ENCODE peak calls at places on chromosome 15, in six cellular contexts. V is A549, B is IMR-90, F is testis, W is HCT116, H is transverse colon. T is an unnamed sample.

GRCh38 chr15:67196672-67197363 is 57.6 kb downstream of the AAGAB start:
- DNase-seq in B (peak; percentile 93), H (no peak), F (no peak), V (peak; percentile 64), W (no peak), T (no peak)

GRCh38 chr15:77720617-77721016 is 87.9 kb upstream of the LINGO1 start:
- DNase-seq in B (no peak), F (no peak), V (no peak), H (no peak), W (no peak), T (no peak)

GRCh38 chr15:41633609-41634008 is 26.6 kb upstream of the MGA start:
- DNase-seq in V (no peak), H (no peak), F (no peak), B (no peak), W (no peak), T (no peak)

GRCh38 chr15:34318277-34319079 is 19.1 kb downstream of the SLC12A6 start:
- DNase-seq in H (peak; percentile 80), V (peak; percentile 73), B (peak; percentile 68), W (peak; percentile 50), F (peak; percentile 72), T (no peak)

GRCh38 chr15:101490922-101491738 is 1.6 kb upstream of the PCSK6 start:
- DNase-seq in W (no peak), F (no peak), V (no peak), B (no peak), H (no peak), T (no peak)

GRCh38 chr15:42286445-42287029 is 13.3 kb upstream of the TMEM87A start:
- DNase-seq in B (peak; percentile 60), H (no peak), W (no peak), F (no peak), V (no peak), T (no peak)

GRCh38 chr15:73873889-73874511 is 636 bp downstream of the TBC1D21 start:
- DNase-seq in F (peak; percentile 64), B (peak; percentile 68), W (peak; percentile 54), H (no peak), V (peak; percentile 47), T (no peak)

GRCh38 chr15:48647963-48648362 is 2.5 kb upstream of the FBN1 start:
- DNase-seq in V (peak; percentile 30), F (no peak), W (no peak), H (no peak), B (peak; percentile 56), T (no peak)

GRCh38 chr15:90807074-90807646 is 61.2 kb upstream of the FURIN start:
- DNase-seq in F (no peak), W (no peak), H (no peak), V (no peak), B (no peak), T (no peak)

GRCh38 chr15:28955686-28956421 is 70.1 kb downstream of the APBA2 start:
- DNase-seq in F (no peak), B (peak; percentile 79), H (no peak), V (no peak), W (no peak), T (no peak)

GRCh38 chr15:57925650-57926049 is 139.9 kb downstream of the ALDH1A2 start:
- DNase-seq in H (no peak), B (no peak), W (no peak), V (no peak), F (no peak), T (no peak)

GRCh38 chr15:76196286-76196948 is 114.9 kb downstream of the ETFA start:
- DNase-seq in W (peak; percentile 36), F (peak; percentile 41), V (peak; percentile 85), H (peak; percentile 79), B (peak; percentile 89), T (peak; percentile 74)

GRCh38 chr15:73989001-73989798 is 2.9 kb downstream of the STOML1 start:
- DNase-seq in B (peak; percentile 86), V (peak; percentile 41), F (no peak), W (peak; percentile 18), H (no peak), T (no peak)

GRCh38 chr15:89323825-89324224 is 10.8 kb downstream of the POLG start:
- DNase-seq in F (no peak), W (no peak), B (no peak), H (no peak), V (no peak), T (no peak)

GRCh38 chr15:31269961-31270575 is 56.6 kb upstream of the KLF13 start:
- DNase-seq in F (peak; percentile 4), H (peak; percentile 4), B (no peak), W (no peak), V (no peak), T (peak; percentile 32)

GRCh38 chr15:40103124-40103858 is 5.4 kb downstream of the BMF start:
- DNase-seq in W (no peak), H (peak; percentile 89), F (peak; percentile 89), V (no peak), B (peak; percentile 79), T (peak; percentile 94)

GRCh38 chr15:36778516-36778915 is 199.1 kb downstream of the CDIN1 start:
- DNase-seq in V (no peak), B (peak; percentile 81), F (no peak), W (no peak), H (no peak), T (no peak)

GRCh38 chr15:36911322-36911944 is 188.9 kb downstream of the MEIS2 start:
- DNase-seq in F (no peak), V (no peak), W (no peak), H (no peak), B (peak; percentile 88), T (no peak)

GRCh38 chr15:71186267-71186666 is 71.0 kb downstream of the THSD4 start:
- DNase-seq in F (no peak), W (no peak), H (no peak), V (no peak), B (no peak), T (no peak)

GRCh38 chr15:66854012-66854965 is 152.3 kb downstream of the SMAD6 start:
- DNase-seq in V (no peak), H (peak; percentile 7), B (no peak), F (peak; percentile 13), W (no peak), T (no peak)

GRCh38 chr15:94322141-94322540 is 90.8 kb downstream of the MCTP2 start:
- DNase-seq in B (peak; percentile 25), V (no peak), W (no peak), F (no peak), H (no peak), T (no peak)

GRCh38 chr15:22895465-22896190 is 57.2 kb downstream of the NIPA2 start:
- DNase-seq in W (peak; percentile 77), F (no peak), V (peak; percentile 80), B (peak; percentile 34), H (peak; percentile 71), T (no peak)

GRCh38 chr15:101133751-101134261 is 118.0 kb downstream of the CHSY1 start:
- DNase-seq in H (no peak), F (no peak), B (no peak), W (no peak), V (no peak), T (no peak)

GRCh38 chr15:44157679-44158078 is 37.4 kb downstream of the FRMD5 start:
- DNase-seq in W (peak; percentile 96), V (peak; percentile 63), H (no peak), F (no peak), B (peak; percentile 96), T (no peak)

DNA sequence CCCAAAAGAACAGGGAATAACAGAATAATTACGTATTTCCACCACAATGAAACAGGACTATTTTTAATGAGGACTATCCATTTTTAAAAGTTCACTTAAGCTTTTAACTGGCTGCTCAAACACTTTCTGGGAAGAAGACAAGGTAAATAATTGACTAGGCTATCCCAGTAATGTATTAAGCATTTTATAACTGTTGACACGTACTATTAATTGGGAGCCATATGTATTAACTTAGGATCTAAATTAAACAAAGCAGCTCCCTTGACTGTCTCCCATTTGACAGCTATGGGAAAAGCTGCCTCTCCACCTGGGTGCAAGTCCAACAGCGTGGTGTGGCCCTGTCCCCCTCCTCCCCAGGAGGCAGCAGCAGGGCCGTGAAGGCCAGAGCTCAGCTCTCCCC is 36.1 kb downstream of the MYO5C start:
- DNase-seq in W (no peak), V (no peak), B (no peak), H (no peak), F (no peak), T (no peak)
- H3K27ac ChIP-seq in W (no peak overlapping the region), V (no peak overlapping the region), B (no peak overlapping the region), H (no peak overlapping the region), F (no peak overlapping the region), T (no peak overlapping the region)

GRCh38 chr15:63072809-63073277 is 30.3 kb downstream of the TPM1 start:
- DNase-seq in W (no peak), V (peak; percentile 48), B (no peak), H (no peak), F (no peak), T (no peak)
- TF ChIP-seq POLR2A in W (no peak), V (no peak), B (no peak), H (peak; percentile 3), F (no peak), T (no peak)

DNA sequence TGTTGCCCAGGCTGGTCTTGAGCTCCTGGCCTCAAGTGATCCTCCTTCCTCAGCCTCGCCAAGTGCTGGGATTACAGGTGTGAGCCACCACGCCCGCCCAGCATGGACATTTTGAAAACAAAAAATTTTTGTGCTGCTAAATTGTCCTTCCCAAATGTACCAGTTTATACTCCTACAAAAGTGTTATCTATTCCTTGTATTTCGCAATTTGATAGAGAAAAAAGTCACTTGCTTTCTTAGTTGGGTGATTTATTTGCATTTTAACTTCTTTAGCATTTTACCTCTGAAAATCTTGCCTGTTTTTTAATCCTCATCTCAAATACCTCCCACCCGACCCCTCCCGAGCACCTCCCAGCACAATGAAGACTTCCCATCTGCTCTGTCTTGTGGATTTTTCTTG is 46.8 kb downstream of the PDE8A start:
- DNase-seq in V (no peak), W (no peak), H (no peak), B (no peak), F (no peak), T (no peak)
- H3K4me1 ChIP-seq in V (peaks cover 100% of the 10 kb centered on the region), W (peaks cover 18% of the 10 kb centered on the region), H (peaks cover 51% of the 10 kb centered on the region), B (peaks cover 29% of the 10 kb centered on the region), F (peaks cover 24% of the 10 kb centered on the region), T (peaks cover 45% of the 10 kb centered on the region)

GRCh38 chr15:80277147-80277546 is 25.1 kb upstream of the CTXND1 start:
- DNase-seq in V (no peak), F (no peak), W (no peak), H (no peak), B (no peak), T (no peak)

GRCh38 chr15:80272987-80273386 is 21.0 kb upstream of the CTXND1 start:
- DNase-seq in W (no peak), H (no peak), B (no peak), F (no peak), V (no peak), T (no peak)

GRCh38 chr15:80274554-80274953 is 22.5 kb upstream of the CTXND1 start:
- DNase-seq in V (no peak), F (no peak), B (no peak), W (no peak), H (no peak), T (no peak)

DNA sequence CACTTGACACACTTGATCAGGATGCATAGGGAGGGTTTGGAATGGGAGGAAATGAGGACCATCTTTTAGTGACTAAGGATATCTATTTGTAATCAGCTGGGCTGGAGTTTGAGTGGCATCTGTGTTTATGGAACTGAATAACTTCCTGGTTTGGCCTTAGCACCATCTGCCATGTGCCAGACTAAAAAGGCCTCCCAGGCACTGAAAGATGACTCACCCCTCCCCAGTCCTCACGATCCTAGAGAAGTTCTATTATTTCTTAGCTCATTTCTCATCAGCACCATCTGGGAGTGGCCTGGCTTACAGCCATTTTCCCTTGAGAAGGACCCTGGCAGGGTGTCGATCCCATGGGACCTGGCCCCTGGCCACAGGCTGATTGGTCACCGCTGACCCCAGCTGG is 23.9 kb upstream of the CTXND1 start:
- DNase-seq in F (no peak), H (no peak), W (no peak), V (peak; percentile 48), B (peak; percentile 40), T (no peak)
- H3K27ac ChIP-seq in F (no peak overlapping the region), H (no peak overlapping the region), W (no peak overlapping the region), V (no peak overlapping the region), B (no peak overlapping the region), T (no peak overlapping the region)

T was measured in suprapubic skin.